ENCODE peak calls at places on chromosome 21, in nine cellular contexts. C, Y, K, I, T, X, M, B and N are unnamed samples.

GRCh38 chr21:32844653-32845443 is 73.3 kb upstream of the PAXBP1 start:
- DNase-seq in C (no peak), Y (no peak), K (no peak), I (no peak), T (peak), X (peak), M (peak), B (no peak), N (peak)

GRCh38 chr21:45202344-45202743 is 85.4 kb downstream of the POFUT2 start:
- DNase-seq in C (no peak), Y (no peak), K (no peak), I (no peak), T (no peak), X (no peak), M (no peak), B (no peak), N (no peak)

GRCh38 chr21:15774590-15774989 is 44.8 kb downstream of the USP25 start:
- DNase-seq in C (no peak), Y (no peak), K (no peak), I (no peak), T (no peak), X (peak), M (peak), B (no peak), N (peak)

GRCh38 chr21:35168702-35169101 is 119.6 kb upstream of the RUNX1 start:
- DNase-seq in C (no peak), Y (no peak), K (no peak), I (no peak), T (no peak), X (no peak), M (peak), B (no peak), N (no peak)

GRCh38 chr21:32994305-32994704 is 31.4 kb upstream of the OLIG2 start:
- DNase-seq in C (no peak), Y (no peak), K (peak), I (no peak), T (no peak), X (peak), M (peak), B (no peak), N (peak)

GRCh38 chr21:34553199-34553952 is 41.4 kb upstream of the KCNE1 start:
- DNase-seq in C (no peak), Y (no peak), K (no peak), I (no peak), T (no peak), X (peak), M (peak), B (no peak), N (peak)

GRCh38 chr21:41283211-41283818 is 33.3 kb upstream of the FAM3B start:
- DNase-seq in C (no peak), Y (peak), K (peak), I (peak), T (peak), X (peak), M (peak), B (no peak), N (peak)

GRCh38 chr21:31555741-31556191 is 103.7 kb upstream of the SOD1 start:
- DNase-seq in C (no peak), Y (no peak), K (no peak), I (no peak), T (no peak), X (no peak), M (no peak), B (no peak), N (no peak)

GRCh38 chr21:45152265-45152746 is 77.9 kb downstream of the ADARB1 start:
- DNase-seq in C (no peak), Y (no peak), K (peak), I (peak), T (no peak), X (peak), M (no peak), B (peak), N (no peak)

GRCh38 chr21:23014021-23014420 is 2015.8 kb downstream of the NCAM2 start:
- DNase-seq in C (no peak), Y (no peak), K (no peak), I (no peak), T (no peak), X (no peak), M (no peak), B (no peak), N (no peak)

GRCh38 chr21:16532841-16533240 is 803.1 kb downstream of the USP25 start:
- DNase-seq in C (no peak), Y (no peak), K (no peak), I (no peak), T (no peak), X (peak), M (peak), B (no peak), N (peak)

GRCh38 chr21:43928726-43929125 is 63.7 kb downstream of the AGPAT3 start:
- DNase-seq in C (no peak), Y (no peak), K (no peak), I (no peak), T (no peak), X (no peak), M (no peak), B (peak), N (no peak)

GRCh38 chr21:33951276-33952178 is 35.9 kb upstream of the ATP5PO start:
- DNase-seq in C (no peak), Y (no peak), K (no peak), I (peak), T (no peak), X (peak), M (no peak), B (no peak), N (no peak)

GRCh38 chr21:14995695-14996490 is 68.9 kb downstream of the NRIP1 start:
- DNase-seq in C (no peak), Y (no peak), K (no peak), I (no peak), T (no peak), X (peak), M (peak), B (peak), N (peak)

GRCh38 chr21:35211767-35212166 is 162.7 kb upstream of the RUNX1 start:
- DNase-seq in C (no peak), Y (no peak), K (no peak), I (no peak), T (no peak), X (no peak), M (peak), B (no peak), N (peak)

GRCh38 chr21:16193758-16194606 is 464.2 kb downstream of the USP25 start:
- DNase-seq in C (peak), Y (peak), K (peak), I (peak), T (peak), X (peak), M (peak), B (peak), N (peak)

GRCh38 chr21:45313015-45313414 is 25.3 kb upstream of the POFUT2 start:
- DNase-seq in C (no peak), Y (no peak), K (no peak), I (no peak), T (no peak), X (no peak), M (no peak), B (peak), N (no peak)

GRCh38 chr21:16865612-16866011 is 647.2 kb upstream of the CXADR start:
- DNase-seq in C (no peak), Y (no peak), K (no peak), I (no peak), T (no peak), X (no peak), M (peak), B (no peak), N (no peak)

GRCh38 chr21:31570824-31571425 is 88.6 kb upstream of the SOD1 start:
- DNase-seq in C (no peak), Y (no peak), K (no peak), I (no peak), T (no peak), X (no peak), M (no peak), B (no peak), N (no peak)

GRCh38 chr21:25879203-25879602 is 144.4 kb downstream of the GABPA start:
- DNase-seq in C (no peak), Y (no peak), K (no peak), I (no peak), T (no peak), X (no peak), M (no peak), B (no peak), N (no peak)

GRCh38 chr21:17537299-17537698 is 24.5 kb downstream of the CXADR start:
- DNase-seq in C (no peak), Y (no peak), K (no peak), I (no peak), T (no peak), X (no peak), M (peak), B (no peak), N (peak)

GRCh38 chr21:15112858-15113257 is 48.1 kb upstream of the NRIP1 start:
- DNase-seq in C (no peak), Y (no peak), K (no peak), I (no peak), T (no peak), X (no peak), M (no peak), B (no peak), N (no peak)

GRCh38 chr21:15058718-15059316 is 6.0 kb downstream of the NRIP1 start:
- DNase-seq in C (no peak), Y (no peak), K (no peak), I (no peak), T (peak), X (peak), M (peak), B (no peak), N (peak)

GRCh38 chr21:29164330-29164942 is 34.0 kb downstream of the MAP3K7CL start:
- DNase-seq in C (no peak), Y (no peak), K (peak), I (no peak), T (peak), X (peak), M (peak), B (no peak), N (peak)

GRCh38 chr21:29184047-29184446 is 53.6 kb downstream of the MAP3K7CL start:
- DNase-seq in C (no peak), Y (no peak), K (no peak), I (no peak), T (no peak), X (no peak), M (no peak), B (no peak), N (peak)

GRCh38 chr21:34617753-34618339 is 2.9 kb upstream of the RCAN1 start:
- DNase-seq in C (no peak), Y (no peak), K (no peak), I (no peak), T (no peak), X (no peak), M (no peak), B (no peak), N (no peak)

GRCh38 chr21:30839304-30839703 is 9.7 kb upstream of the KRTAP7-1 start:
- DNase-seq in C (no peak), Y (peak), K (peak), I (no peak), T (no peak), X (no peak), M (no peak), B (no peak), N (peak)

GRCh38 chr21:26169061-26169610 is 1.4 kb downstream of the APP start:
- DNase-seq in C (no peak), Y (peak), K (peak), I (no peak), T (peak), X (peak), M (peak), B (peak), N (peak)

GRCh38 chr21:17513214-17514123 is 626 bp downstream of the CXADR start:
- DNase-seq in C (no peak), Y (peak), K (peak), I (peak), T (no peak), X (peak), M (peak), B (peak), N (no peak)

GRCh38 chr21:28605138-28605537 is 387.5 kb downstream of the LTN1 start:
- DNase-seq in C (no peak), Y (no peak), K (peak), I (peak), T (no peak), X (no peak), M (no peak), B (no peak), N (peak)

GRCh38 chr21:28118570-28118969 is 874.1 kb downstream of the LTN1 start:
- DNase-seq in C (no peak), Y (no peak), K (no peak), I (no peak), T (no peak), X (no peak), M (no peak), B (no peak), N (no peak)

GRCh38 chr21:26883768-26884167 is 38.6 kb upstream of the ADAMTS1 start:
- DNase-seq in C (no peak), Y (no peak), K (no peak), I (no peak), T (no peak), X (no peak), M (peak), B (no peak), N (no peak)

GRCh38 chr21:44764319-44765230 is 37.0 kb downstream of the UBE2G2 start:
- DNase-seq in C (no peak), Y (no peak), K (no peak), I (no peak), T (no peak), X (no peak), M (no peak), B (no peak), N (peak)

GRCh38 chr21:39022901-39023693 is 160.2 kb downstream of the PSMG1 start:
- DNase-seq in C (no peak), Y (no peak), K (no peak), I (no peak), T (no peak), X (no peak), M (peak), B (peak), N (no peak)

GRCh38 chr21:15617968-15618367 is 111.8 kb upstream of the USP25 start:
- DNase-seq in C (no peak), Y (peak), K (no peak), I (no peak), T (no peak), X (peak), M (peak), B (no peak), N (peak)

GRCh38 chr21:31870472-31870871 is 2.3 kb upstream of the HUNK start:
- DNase-seq in C (no peak), Y (no peak), K (no peak), I (no peak), T (no peak), X (no peak), M (no peak), B (no peak), N (no peak)

GRCh38 chr21:33857846-33858671 is 57.5 kb downstream of the ATP5PO start:
- DNase-seq in C (no peak), Y (no peak), K (no peak), I (no peak), T (no peak), X (no peak), M (no peak), B (no peak), N (no peak)

GRCh38 chr21:43733529-43734071 is 14.7 kb downstream of the PDXK start:
- DNase-seq in C (no peak), Y (no peak), K (no peak), I (no peak), T (no peak), X (peak), M (peak), B (no peak), N (peak)

GRCh38 chr21:33041981-33042380 is 16.2 kb downstream of the OLIG2 start:
- DNase-seq in C (no peak), Y (no peak), K (no peak), I (no peak), T (no peak), X (no peak), M (no peak), B (no peak), N (no peak)

GRCh38 chr21:29287383-29287782 is 11.3 kb upstream of the BACH1 start:
- DNase-seq in C (no peak), Y (no peak), K (no peak), I (no peak), T (no peak), X (peak), M (no peak), B (no peak), N (peak)

DNA sequence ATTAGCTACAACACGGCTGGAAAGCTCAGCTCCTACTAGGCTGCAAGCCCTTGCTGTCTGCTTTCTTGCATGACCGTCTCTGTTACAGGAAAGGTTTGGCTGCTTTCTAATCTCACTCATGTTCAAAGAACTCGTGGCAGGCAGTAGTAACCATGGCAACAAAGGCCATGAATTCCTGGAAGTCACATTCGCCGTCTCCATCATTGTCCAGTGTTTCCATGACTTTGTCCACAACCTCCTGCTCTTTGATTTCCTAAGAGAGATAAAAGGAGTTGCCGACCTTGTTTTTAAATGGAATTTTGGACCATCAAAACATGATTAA is 5.7 kb downstream of the S100B start:
- DNase-seq in C (no peak), Y (no peak), K (peak), I (no peak), T (no peak), X (peak), M (peak), B (no peak), N (peak)
- H3K4me3 ChIP-seq in C (no peak), Y (no peak), K (no peak), I (no peak), T (no peak), X (no peak), M (no peak), B (no peak), N (no peak)

DNA sequence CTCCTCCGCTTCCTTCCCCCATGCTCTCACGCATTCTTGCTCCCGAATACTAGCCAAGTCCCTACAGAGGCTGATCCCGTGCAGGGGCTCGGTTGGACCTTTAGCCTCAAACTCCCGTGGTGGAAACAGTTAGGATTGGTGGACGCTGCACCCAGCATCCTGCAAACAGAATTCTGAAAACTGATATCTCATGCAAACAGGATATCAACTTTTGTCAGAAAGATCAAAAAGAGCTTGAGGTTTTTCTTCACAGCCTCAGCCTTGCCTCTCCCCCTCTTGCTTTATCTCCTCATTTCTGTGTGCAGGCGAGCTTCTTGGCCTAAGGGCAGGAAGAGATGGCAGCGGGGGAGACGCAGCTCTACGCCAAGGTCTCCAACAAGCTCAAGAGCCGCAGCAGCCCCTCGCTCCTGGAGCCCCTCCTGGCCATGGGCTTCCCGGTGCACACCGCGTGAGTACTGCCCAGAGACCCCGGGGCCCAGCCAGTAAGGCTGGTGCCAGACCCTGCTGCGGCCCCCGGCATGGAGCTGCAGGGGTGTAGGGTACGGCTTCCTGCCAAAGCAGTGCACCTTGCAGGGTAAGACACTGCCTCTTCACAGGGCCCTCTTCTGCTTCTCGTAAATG is at the start of gene UBASH3A:
- DNase-seq in C (no peak), Y (no peak), K (peak), I (no peak), T (no peak), X (no peak), M (no peak), B (no peak), N (no peak)
- H3K4me3 ChIP-seq in C (no peak), Y (no peak), K (peak), I (no peak), T (no peak), X (no peak), M (no peak), B (no peak), N (no peak)

DNA sequence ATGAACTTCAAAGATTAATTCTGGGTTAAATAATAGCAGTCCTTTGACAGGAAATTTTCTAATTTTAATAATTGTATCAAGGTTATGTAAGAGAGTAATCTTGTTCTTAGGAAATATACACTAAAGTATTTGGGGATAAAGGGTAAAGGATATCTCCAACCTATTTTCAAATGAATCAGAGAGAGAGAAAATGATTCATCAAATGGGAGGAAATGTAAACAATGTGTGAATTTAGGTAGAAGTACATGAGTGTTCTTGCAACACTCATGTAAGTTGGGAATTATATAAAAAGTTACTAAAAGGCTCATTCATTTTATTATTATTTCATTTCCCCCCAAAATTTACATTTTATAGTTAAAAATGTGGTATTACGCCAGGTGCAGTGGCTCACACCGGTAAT is 20.4 kb upstream of the SIM2 start:
- DNase-seq in C (no peak), Y (no peak), K (no peak), I (no peak), T (no peak), X (no peak), M (no peak), B (no peak), N (no peak)
- H3K4me3 ChIP-seq in C (no peak), Y (no peak), K (no peak), I (no peak), T (no peak), X (no peak), M (no peak), B (no peak), N (no peak)

GRCh38 chr21:46549650-46550049 is 55.2 kb downstream of the S100B start:
- DNase-seq in C (no peak), Y (no peak), K (no peak), I (no peak), T (no peak), X (no peak), M (no peak), B (no peak), N (no peak)

GRCh38 chr21:46552865-46553379 is 52.0 kb downstream of the S100B start:
- DNase-seq in C (no peak), Y (no peak), K (no peak), I (no peak), T (no peak), X (no peak), M (no peak), B (no peak), N (no peak)

GRCh38 chr21:46550511-46550941 is 54.4 kb downstream of the S100B start:
- DNase-seq in C (no peak), Y (no peak), K (peak), I (no peak), T (no peak), X (no peak), M (no peak), B (no peak), N (no peak)

GRCh38 chr21:46552274-46552673 is 52.6 kb downstream of the S100B start:
- DNase-seq in C (no peak), Y (no peak), K (peak), I (no peak), T (no peak), X (no peak), M (no peak), B (no peak), N (no peak)

GRCh38 chr21:46551636-46552241 is 53.1 kb downstream of the S100B start:
- DNase-seq in C (no peak), Y (no peak), K (peak), I (peak), T (no peak), X (no peak), M (no peak), B (no peak), N (no peak)
- H3K4me3 ChIP-seq in C (no peak), Y (no peak), K (peak), I (no peak), T (no peak), X (no peak), M (no peak), B (no peak), N (no peak)